ENCODE peak calls at places on chromosomes 13 and 19, in ten cellular contexts. L, K, X, W, H, R, B, Q, F and I are unnamed samples.

GRCh38 chr13:110249326-110249725 is 57.6 kb downstream of the COL4A1 start:
- DNase-seq in H (no peak), R (no peak), F (no peak), L (no peak), X (no peak), Q (peak), B (no peak), W (no peak), K (no peak), I (no peak)

GRCh38 chr13:99312493-99312883 is 5.3 kb upstream of the GPR183 start:
- DNase-seq in W (no peak), X (no peak), K (no peak), R (no peak), B (peak), H (peak), Q (no peak), L (no peak), F (no peak), I (peak)

GRCh38 chr19:38722947-38723605 is 21.2 kb downstream of the CAPN12 start:
- DNase-seq in B (no peak), Q (no peak), L (no peak), K (no peak), R (no peak), F (no peak), H (no peak), W (no peak), X (no peak), I (no peak)

GRCh38 chr19:54674021-54674617 is 11.3 kb downstream of the LILRB4 start:
- DNase-seq in Q (no peak), R (no peak), X (no peak), F (no peak), H (no peak), K (no peak), L (no peak), W (no peak), B (no peak), I (no peak)

GRCh38 chr19:4197625-4198466 is 15.4 kb downstream of the ANKRD24 start:
- DNase-seq in L (no peak), H (no peak), R (peak), X (no peak), Q (no peak), W (no peak), F (no peak), B (peak), K (no peak), I (no peak)

GRCh38 chr19:9671654-9672053 is 3.2 kb downstream of the ZNF562 start:
- DNase-seq in W (no peak), X (no peak), F (no peak), H (no peak), Q (no peak), L (no peak), K (no peak), R (no peak), B (no peak), I (no peak)

GRCh38 chr19:17346109-17346671 is 8.8 kb downstream of the GTPBP3 start:
- DNase-seq in F (peak), X (peak), B (peak), K (peak), W (peak), L (peak), Q (peak), R (peak), H (peak), I (no peak)

GRCh38 chr19:41537789-41538188 is 38.2 kb upstream of the CEACAM21 start:
- DNase-seq in W (no peak), L (no peak), F (no peak), H (no peak), K (no peak), B (peak), Q (no peak), R (peak), X (no peak), I (no peak)

GRCh38 chr13:51416107-51416506 is 36.7 kb downstream of the INTS6 start:
- DNase-seq in Q (no peak), K (peak), X (no peak), F (no peak), B (no peak), R (no peak), W (no peak), L (no peak), H (no peak), I (no peak)

GRCh38 chr13:91652389-91652788 is 254.0 kb downstream of the GPC5 start:
- DNase-seq in L (no peak), W (no peak), B (no peak), H (no peak), K (no peak), F (no peak), R (no peak), Q (no peak), X (no peak), I (no peak)

GRCh38 chr13:113820813-113821651 is 42.8 kb downstream of the GAS6 start:
- DNase-seq in F (peak), L (no peak), W (no peak), K (no peak), B (no peak), H (peak), X (no peak), Q (no peak), R (no peak), I (no peak)